ENCODE peak calls at places on chromosome 17, in seven cellular contexts. G is mucosa of descending colon; Z is left cardiac atrium; U is NCI-H748 treated with DMSO at 0.1 percent for 48 hours; I is choroid plexus epithelial cell; P is stimulated activated CD4-positive, alpha-beta T cell treated with anti-CD3 and anti-CD28 coated beads, Interleukin-4, amount 100 ng/mL, for 24 hours; L is AG10803. C is an unnamed sample.

GRCh38 chr17:29195465-29196081 is 15.4 kb upstream of the MYO18A start:
- DNase-seq in Z (no peak), I (peak), U (no peak), L (no peak), G (no peak), P (no peak), C (peak)

GRCh38 chr17:9321862-9322261 is 253.8 kb downstream of the STX8 start:
- DNase-seq in L (no peak), G (no peak), U (no peak), I (peak), P (no peak), Z (no peak), C (no peak)

GRCh38 chr17:37828313-37829124 is 83.7 kb upstream of the HNF1B start:
- DNase-seq in U (no peak), I (no peak), P (no peak), Z (no peak), L (peak), G (no peak), C (peak)

GRCh38 chr17:55383771-55384679 is 37.6 kb downstream of the MMD start:
- DNase-seq in Z (peak), G (no peak), P (no peak), U (no peak), L (no peak), I (no peak), C (no peak)

GRCh38 chr17:17236295-17237025 is 508 bp downstream of the FLCN start:
- DNase-seq in U (peak), Z (no peak), L (peak), P (no peak), I (peak), G (no peak), C (peak)

GRCh38 chr17:27553019-27553511 is 77.9 kb upstream of the LGALS9 start:
- DNase-seq in U (no peak), L (no peak), Z (peak), G (no peak), P (no peak), I (no peak), C (no peak)

GRCh38 chr17:13332207-13332606 is 269.5 kb downstream of the HS3ST3A1 start:
- DNase-seq in L (no peak), Z (no peak), U (no peak), P (no peak), I (no peak), G (no peak), C (no peak)

GRCh38 chr17:9146064-9146463 is 124.8 kb downstream of the NTN1 start:
- DNase-seq in G (no peak), L (no peak), I (no peak), Z (no peak), P (no peak), U (no peak), C (no peak)

GRCh38 chr17:59332890-59333377 is 1.5 kb downstream of the YPEL2 start:
- DNase-seq in L (peak), U (no peak), Z (peak), I (peak), P (no peak), G (no peak), C (peak)

GRCh38 chr17:36940313-36941264 is 3.3 kb downstream of the LHX1 start:
- DNase-seq in U (no peak), G (no peak), P (no peak), I (no peak), L (no peak), Z (no peak), C (no peak)

GRCh38 chr17:76554131-76554530 is 14.3 kb downstream of the PRCD start:
- DNase-seq in I (no peak), G (no peak), P (no peak), Z (no peak), U (no peak), L (no peak), C (peak)